ENCODE peak calls at places on chromosomes 16 and 17, in seven cellular contexts. D is AG09309, E is A549, S is esophagus squamous epithelium, J is upper lobe of right lung, N is cardiac muscle cell, F is colonic mucosa. Q is an unnamed sample.

GRCh38 chr16:86761117-86761971 is 183.0 kb downstream of the FOXL1 start:
- DNase-seq in D (no peak), E (peak), S (no peak), J (no peak), N (peak), F (peak), Q (no peak)

GRCh38 chr16:81623365-81624102 is 155.6 kb upstream of the PLCG2 start:
- DNase-seq in D (no peak), E (peak), S (no peak), J (no peak), N (peak), F (peak), Q (no peak)

GRCh38 chr17:4555863-4556646 is 871 bp upstream of the MYBBP1A start:
- DNase-seq in D (no peak), E (no peak), S (no peak), J (peak), N (no peak), F (no peak), Q (no peak)

GRCh38 chr17:60065136-60065535 is 13.6 kb downstream of the HEATR6 start:
- DNase-seq in D (no peak), E (no peak), S (no peak), J (no peak), N (peak), F (no peak), Q (no peak)

GRCh38 chr17:38727661-38728220 is 2.4 kb upstream of the CISD3 start:
- DNase-seq in D (no peak), E (no peak), S (no peak), J (no peak), N (no peak), F (no peak), Q (no peak)

GRCh38 chr16:57134982-57135381 is 42.6 kb downstream of the CPNE2 start:
- DNase-seq in D (no peak), E (no peak), S (no peak), J (no peak), N (no peak), F (peak), Q (no peak)

GRCh38 chr16:66381585-66382170 is 15.2 kb downstream of the CDH5 start:
- DNase-seq in D (no peak), E (no peak), S (no peak), J (no peak), N (no peak), F (no peak), Q (no peak)

GRCh38 chr16:57640612-57641011 is 12.2 kb downstream of the ADGRG1 start:
- DNase-seq in D (no peak), E (no peak), S (no peak), J (no peak), N (no peak), F (no peak), Q (no peak)

GRCh38 chr17:28317965-28318758 is 838 bp upstream of the TMEM97 start:
- DNase-seq in D (no peak), E (no peak), S (no peak), J (no peak), N (peak), F (no peak), Q (no peak)

GRCh38 chr17:50079334-50080095 is 15.6 kb upstream of the PDK2 start:
- DNase-seq in D (no peak), E (peak), S (no peak), J (no peak), N (no peak), F (peak), Q (no peak)

GRCh38 chr16:23403547-23403946 is 49.4 kb downstream of the COG7 start:
- DNase-seq in D (no peak), E (no peak), S (no peak), J (no peak), N (no peak), F (no peak), Q (no peak)

GRCh38 chr16:78094166-78094565 is 5.3 kb upstream of the WWOX start:
- DNase-seq in D (no peak), E (peak), S (no peak), J (no peak), N (no peak), F (no peak), Q (no peak)

GRCh38 chr16:79089735-79090284 is 510.7 kb downstream of the MAF start:
- DNase-seq in D (no peak), E (no peak), S (no peak), J (no peak), N (no peak), F (peak), Q (no peak)

GRCh38 chr16:64880994-64881393 is 240.9 kb downstream of the CDH11 start:
- DNase-seq in D (no peak), E (no peak), S (no peak), J (no peak), N (peak), F (no peak), Q (no peak)

GRCh38 chr17:29010586-29010985 is 4.8 kb upstream of the SEZ6 start:
- DNase-seq in D (no peak), E (no peak), S (no peak), J (no peak), N (no peak), F (no peak), Q (no peak)

GRCh38 chr16:86642084-86642483 is 63.7 kb downstream of the FOXL1 start:
- DNase-seq in D (no peak), E (no peak), S (no peak), J (no peak), N (no peak), F (no peak), Q (no peak)

GRCh38 chr16:30990105-30990504 is 5.1 kb downstream of the HSD3B7 start:
- DNase-seq in D (no peak), E (no peak), S (no peak), J (no peak), N (no peak), F (no peak), Q (no peak)

DNA sequence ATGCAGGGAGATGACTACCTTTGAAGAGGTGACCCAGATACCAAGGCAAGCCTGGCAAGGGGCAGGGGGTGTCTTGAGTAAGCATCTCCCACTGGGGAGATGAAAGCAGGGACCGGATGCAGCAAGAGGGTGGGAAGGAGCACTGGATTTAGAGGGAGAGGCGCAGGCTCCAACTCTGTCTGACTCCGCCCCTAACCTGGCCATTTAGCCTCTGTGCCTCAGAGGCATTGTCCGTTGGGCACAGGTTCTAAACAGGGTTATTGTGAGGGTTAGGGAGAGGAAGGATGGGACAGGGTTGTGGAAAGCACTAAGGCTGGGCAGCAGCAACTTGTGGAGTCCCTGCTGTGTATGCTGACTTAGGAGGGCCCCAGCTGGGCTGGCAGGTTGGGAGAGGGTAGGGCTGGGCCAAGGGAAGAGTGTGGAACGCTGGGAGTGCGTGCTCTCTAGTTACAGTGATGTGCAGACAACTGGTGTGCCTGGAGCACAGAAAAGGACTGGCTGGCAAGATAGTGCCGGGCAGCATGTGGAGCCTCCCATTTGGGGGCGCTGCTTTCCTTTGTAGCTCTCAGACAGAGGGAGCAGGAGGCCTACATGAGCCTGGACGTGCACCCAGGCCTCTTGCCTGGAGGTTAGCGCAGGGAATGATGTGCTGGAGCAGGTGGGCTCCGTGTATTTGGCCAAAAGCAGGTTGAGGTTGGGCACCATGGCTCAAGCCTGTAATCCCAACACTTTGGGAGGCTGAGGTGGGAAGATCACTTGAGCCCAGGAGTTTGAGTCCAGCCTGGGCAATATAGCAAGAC is 26.2 kb downstream of the TBX2 start:
- DNase-seq in D (no peak), E (peak), S (no peak), J (no peak), N (no peak), F (no peak), Q (no peak)
- TF ChIP-seq CTCF in D (peak), E (peak), S (no peak), J (no peak), N (no peak), F (no peak), Q (no peak)

GRCh38 chr16:53261276-53261675 is 173.0 kb upstream of the RBL2 start:
- DNase-seq in D (no peak), E (no peak), S (no peak), J (no peak), N (no peak), F (no peak), Q (no peak)
- TF ChIP-seq CTCF in D (no peak), E (no peak), S (no peak), J (no peak), N (no peak), F (no peak), Q (no peak)

DNA sequence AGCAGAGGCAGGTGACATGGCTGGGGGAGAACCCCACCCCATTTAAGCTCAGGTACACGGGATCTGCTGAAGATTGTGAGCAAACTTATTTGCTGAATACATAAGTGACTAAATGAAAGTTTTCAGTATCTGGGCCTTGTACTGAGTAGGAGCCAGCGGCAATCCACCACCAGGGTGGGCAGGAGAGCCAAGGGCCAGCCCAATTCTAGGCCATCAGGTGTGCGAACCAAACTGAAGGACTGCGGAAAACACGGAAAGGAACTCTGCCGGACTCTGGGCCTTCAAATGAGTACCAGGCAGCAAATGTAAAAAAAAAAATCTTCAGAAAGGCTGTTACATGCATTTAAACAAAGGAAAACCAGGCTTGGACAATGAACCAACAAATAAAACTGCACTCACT is 19.7 kb downstream of the ARHGAP17 start:
- DNase-seq in D (no peak), E (peak), S (no peak), J (no peak), N (no peak), F (no peak), Q (no peak)
- TF ChIP-seq CTCF in D (no peak), E (no peak), S (no peak), J (no peak), N (no peak), F (no peak), Q (no peak)

GRCh38 chr17:7282752-7283321 is 1.3 kb downstream of the SLC2A4 start:
- DNase-seq in D (no peak), E (no peak), S (no peak), J (no peak), N (no peak), F (no peak), Q (no peak)
- TF ChIP-seq CTCF in D (no peak), E (no peak), S (no peak), J (no peak), N (no peak), F (no peak), Q (no peak)

DNA sequence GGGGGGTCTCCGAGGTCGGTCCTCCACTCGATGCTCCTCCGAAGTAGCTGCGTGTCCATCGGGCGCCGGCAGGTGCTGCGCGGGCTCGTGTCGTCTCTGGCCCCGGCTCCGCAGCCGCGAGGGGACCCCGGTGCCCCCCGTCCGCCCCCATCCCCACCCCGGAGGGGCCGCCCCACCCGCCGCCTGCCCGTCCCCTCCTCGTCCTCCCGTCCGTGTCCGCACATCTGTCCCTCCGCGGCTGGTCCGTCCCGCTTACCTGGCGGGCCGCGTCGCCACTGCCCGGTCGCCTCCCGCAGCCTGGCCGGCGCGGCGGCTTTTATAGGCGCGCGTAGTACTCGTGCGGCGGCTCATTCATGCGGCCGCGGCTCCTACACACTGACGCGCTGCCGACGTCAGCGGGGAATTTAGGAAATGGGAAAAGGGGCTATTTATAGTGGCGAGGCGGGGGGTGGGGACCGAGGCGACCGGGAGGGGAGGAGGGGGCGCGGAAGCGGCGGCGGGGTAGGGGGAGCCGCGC is 4.0 kb upstream of the HIC1 start:
- DNase-seq in D (no peak), E (peak), S (no peak), J (no peak), N (peak), F (no peak), Q (no peak)
- TF ChIP-seq CTCF in D (no peak), E (no peak), S (no peak), J (no peak), N (no peak), F (no peak), Q (no peak)

GRCh38 chr16:88844412-88845118 is 12.2 kb downstream of the GALNS start:
- DNase-seq in D (no peak), E (peak), S (no peak), J (no peak), N (no peak), F (no peak), Q (no peak)
- TF ChIP-seq CTCF in D (no peak), E (no peak), S (no peak), J (no peak), N (no peak), F (no peak), Q (peak)